ENCODE peak calls at places on chromosomes 12 and 14, in seven cellular contexts. F, Y, I, B, V, P and J are unnamed samples.

GRCh38 chr12:28222081-28222700 is 31.9 kb downstream of the CCDC91 start:
- DNase-seq in F (no peak), Y (no peak), I (no peak), B (no peak), V (no peak), P (no peak), J (no peak)

GRCh38 chr12:116539905-116540482 is 19.2 kb upstream of the MAP1LC3B2 start:
- DNase-seq in F (peak; percentile 81), Y (no peak), I (peak; percentile 52), B (peak; percentile 69), V (peak; percentile 92), P (peak; percentile 83), J (peak; percentile 89)

GRCh38 chr12:92953747-92954146 is 24.7 kb upstream of the EEA1 start:
- DNase-seq in F (no peak), Y (no peak), I (no peak), B (no peak), V (no peak), P (no peak), J (no peak)

GRCh38 chr12:53145861-53146260 is 34.7 kb upstream of the ZNF740 start:
- DNase-seq in F (no peak), Y (no peak), I (no peak), B (no peak), V (peak; percentile 42), P (no peak), J (no peak)

GRCh38 chr12:127355061-127355820 is 911.7 kb upstream of the TMEM132C start:
- DNase-seq in F (peak; percentile 37), Y (no peak), I (no peak), B (no peak), V (no peak), P (peak; percentile 83), J (peak; percentile 29)

GRCh38 chr12:30517320-30517719 is 178.3 kb downstream of the IPO8 start:
- DNase-seq in F (no peak), Y (no peak), I (no peak), B (no peak), V (no peak), P (no peak), J (no peak)

GRCh38 chr12:22526836-22527235 is 17.5 kb downstream of the C2CD5 start:
- DNase-seq in F (no peak), Y (no peak), I (no peak), B (no peak), V (no peak), P (no peak), J (no peak)

GRCh38 chr12:117587646-117588287 is 226.3 kb upstream of the NOS1 start:
- DNase-seq in F (no peak), Y (peak; percentile 46), I (no peak), B (peak; percentile 56), V (no peak), P (peak; percentile 93), J (no peak)

GRCh38 chr14:61219256-61219655 is 61.9 kb downstream of the TMEM30B start:
- DNase-seq in F (peak; percentile 38), Y (no peak), I (no peak), B (no peak), V (no peak), P (no peak), J (peak; percentile 44)

GRCh38 chr12:70989232-70989631 is 68.7 kb upstream of the PTPRR start:
- DNase-seq in F (peak; percentile 53), Y (no peak), I (no peak), B (no peak), V (no peak), P (no peak), J (no peak)

GRCh38 chr12:120261951-120262851 is 3.3 kb downstream of the PXN start:
- DNase-seq in F (no peak), Y (no peak), I (no peak), B (peak; percentile 38), V (no peak), P (peak; percentile 43), J (peak; percentile 62)

GRCh38 chr12:50425859-50426258 is 25.2 kb downstream of the LARP4 start:
- DNase-seq in F (no peak), Y (no peak), I (no peak), B (no peak), V (no peak), P (peak; percentile 66), J (no peak)

GRCh38 chr12:131527092-131527491 is 183.8 kb upstream of the SFSWAP start:
- DNase-seq in F (no peak), Y (no peak), I (no peak), B (no peak), V (no peak), P (no peak), J (no peak)

GRCh38 chr12:27177716-27178115 is 66.4 kb upstream of the STK38L start:
- DNase-seq in F (peak; percentile 85), Y (no peak), I (no peak), B (no peak), V (no peak), P (no peak), J (peak; percentile 75)

GRCh38 chr14:29016050-29016900 is 249.7 kb downstream of the FOXG1 start:
- DNase-seq in F (peak; percentile 60), Y (no peak), I (no peak), B (no peak), V (no peak), P (peak; percentile 91), J (peak; percentile 73)

GRCh38 chr12:2999265-2999841 is 40.2 kb downstream of the TEAD4 start:
- DNase-seq in F (no peak), Y (no peak), I (no peak), B (no peak), V (no peak), P (peak; percentile 96), J (no peak)

GRCh38 chr12:105330938-105331804 is 680 bp downstream of the C12orf75 start:
- DNase-seq in F (no peak), Y (no peak), I (peak; percentile 34), B (peak; percentile 39), V (peak; percentile 85), P (peak; percentile 77), J (no peak)

GRCh38 chr14:55427439-55427838 is 13.0 kb downstream of the TBPL2 start:
- DNase-seq in F (no peak), Y (no peak), I (no peak), B (no peak), V (no peak), P (peak; percentile 68), J (no peak)

GRCh38 chr14:57182760-57183503 is 85.8 kb downstream of the EXOC5 start:
- DNase-seq in F (peak; percentile 20), Y (no peak), I (peak; percentile 43), B (no peak), V (no peak), P (peak; percentile 78), J (peak; percentile 23)

GRCh38 chr14:29028973-29029582 is 262.5 kb downstream of the FOXG1 start:
- DNase-seq in F (no peak), Y (no peak), I (no peak), B (no peak), V (no peak), P (peak; percentile 81), J (peak; percentile 51)

GRCh38 chr12:80763874-80764273 is 47.2 kb downstream of the MYF5 start:
- DNase-seq in F (peak; percentile 83), Y (no peak), I (no peak), B (no peak), V (no peak), P (peak; percentile 68), J (peak; percentile 35)

DNA sequence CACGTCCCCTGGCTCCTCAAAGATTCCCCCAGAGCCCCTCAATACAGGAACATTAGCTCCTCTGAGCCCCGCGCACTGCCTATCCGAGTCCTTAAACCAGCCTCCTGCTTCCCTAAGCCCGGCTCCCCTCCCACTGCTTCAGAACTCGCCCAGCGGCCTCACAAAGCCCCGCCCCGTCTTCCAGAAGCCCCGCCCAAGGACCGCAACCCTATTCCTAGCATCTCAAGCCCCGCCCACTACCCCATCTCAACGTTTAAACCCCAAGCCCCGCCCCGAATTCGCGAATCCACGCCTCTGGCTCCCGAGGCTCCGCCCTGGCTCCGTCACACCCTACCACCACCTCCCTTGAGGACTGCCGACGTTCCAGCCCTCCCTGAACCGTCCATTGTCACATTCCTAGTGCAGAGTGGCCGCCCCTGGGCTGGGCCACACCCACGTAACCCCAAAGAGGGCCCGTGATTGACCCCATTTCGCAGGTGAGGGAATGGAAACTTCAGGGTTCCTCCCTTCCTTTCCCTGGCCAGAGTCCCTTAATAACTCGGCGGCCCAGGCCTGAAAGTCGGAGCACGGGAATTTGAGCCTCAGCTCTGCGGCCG is 646 bp upstream of the CORO1C start:
- DNase-seq in F (peak; percentile 96), Y (peak; percentile 96), I (peak; percentile 100), B (peak; percentile 100), V (peak; percentile 100), P (peak; percentile 100), J (peak; percentile 96)
- TF ChIP-seq CTCF in F (no peak), Y (no peak), I (no peak), B (no peak), V (no peak), P (no peak), J (no peak)

GRCh38 chr12:6697584-6698351 is 2.8 kb downstream of the PIANP start:
- DNase-seq in F (peak; percentile 71), Y (no peak), I (no peak), B (peak; percentile 40), V (no peak), P (peak; percentile 94), J (peak; percentile 86)
- TF ChIP-seq CTCF in F (peak; percentile 74), Y (peak; percentile 28), I (no peak), B (peak; percentile 14), V (no peak), P (peak; percentile 99), J (peak; percentile 71)

GRCh38 chr14:31543969-31544799 is 17.0 kb upstream of the NUBPL start:
- DNase-seq in F (peak; percentile 26), Y (no peak), I (no peak), B (no peak), V (no peak), P (peak; percentile 46), J (peak; percentile 20)
- TF ChIP-seq CTCF in F (peak; percentile 37), Y (peak; percentile 28), I (no peak), B (no peak), V (no peak), P (peak; percentile 66), J (peak; percentile 14)

GRCh38 chr14:97413991-97414717 is 617.0 kb downstream of the VRK1 start:
- DNase-seq in F (no peak), Y (no peak), I (no peak), B (no peak), V (peak; percentile 39), P (peak; percentile 79), J (no peak)
- TF ChIP-seq CTCF in F (no peak), Y (no peak), I (no peak), B (no peak), V (no peak), P (peak; percentile 69), J (no peak)